ENCODE peak calls at places on chromosomes 3 and 15, in ten cellular contexts. One of them, this sample, is unnamed.

GRCh38 chr3:108100906-108101305 is 10.1 kb upstream of the CD47 start:
- DNase-seq in heart left ventricle: no peak
- DNase-seq in hepatocyte: no peak
- DNase-seq in foreskin fibroblast: no peak
- DNase-seq in WTC11: no peak
- DNase-seq in tibial artery: no peak
- DNase-seq in endothelial cell: no peak
- DNase-seq in upper lobe of left lung: no peak
- DNase-seq in type B pancreatic cell: no peak
- DNase-seq in GM12865: peak; percentile 93
- DNase-seq in this sample: no peak

GRCh38 chr15:29223640-29224039 is 46.0 kb downstream of the NSMCE3 start:
- DNase-seq in heart left ventricle: no peak
- DNase-seq in hepatocyte: no peak
- DNase-seq in foreskin fibroblast: no peak
- DNase-seq in WTC11: no peak
- DNase-seq in tibial artery: no peak
- DNase-seq in endothelial cell: no peak
- DNase-seq in upper lobe of left lung: no peak
- DNase-seq in type B pancreatic cell: no peak
- DNase-seq in GM12865: no peak
- DNase-seq in this sample: no peak

GRCh38 chr3:180447156-180447555 is 154.8 kb upstream of the TTC14 start:
- DNase-seq in heart left ventricle: no peak
- DNase-seq in hepatocyte: no peak
- DNase-seq in foreskin fibroblast: peak; percentile 1
- DNase-seq in WTC11: no peak
- DNase-seq in tibial artery: no peak
- DNase-seq in endothelial cell: no peak
- DNase-seq in upper lobe of left lung: no peak
- DNase-seq in type B pancreatic cell: no peak
- DNase-seq in GM12865: no peak
- DNase-seq in this sample: no peak

GRCh38 chr3:57597973-57598351 is 818 bp upstream of the ARF4 start:
- DNase-seq in heart left ventricle: no peak
- DNase-seq in hepatocyte: peak; percentile 64
- DNase-seq in foreskin fibroblast: peak; percentile 60
- DNase-seq in WTC11: no peak
- DNase-seq in tibial artery: no peak
- DNase-seq in endothelial cell: no peak
- DNase-seq in upper lobe of left lung: peak; percentile 68
- DNase-seq in type B pancreatic cell: no peak
- DNase-seq in GM12865: no peak
- DNase-seq in this sample: no peak

GRCh38 chr3:17946619-17947018 is 204.2 kb upstream of the TBC1D5 start:
- DNase-seq in heart left ventricle: no peak
- DNase-seq in hepatocyte: no peak
- DNase-seq in foreskin fibroblast: no peak
- DNase-seq in WTC11: no peak
- DNase-seq in tibial artery: no peak
- DNase-seq in endothelial cell: no peak
- DNase-seq in upper lobe of left lung: no peak
- DNase-seq in type B pancreatic cell: no peak
- DNase-seq in GM12865: no peak
- DNase-seq in this sample: no peak

GRCh38 chr3:153829596-153830170 is 291.5 kb upstream of the ARHGEF26 start:
- DNase-seq in heart left ventricle: no peak
- DNase-seq in hepatocyte: no peak
- DNase-seq in foreskin fibroblast: peak; percentile 2
- DNase-seq in WTC11: no peak
- DNase-seq in tibial artery: no peak
- DNase-seq in endothelial cell: no peak
- DNase-seq in upper lobe of left lung: no peak
- DNase-seq in type B pancreatic cell: no peak
- DNase-seq in GM12865: no peak
- DNase-seq in this sample: no peak

GRCh38 chr3:172582712-172583111 is 59.5 kb upstream of the TNFSF10 start:
- DNase-seq in heart left ventricle: no peak
- DNase-seq in hepatocyte: no peak
- DNase-seq in foreskin fibroblast: peak; percentile 49
- DNase-seq in WTC11: no peak
- DNase-seq in tibial artery: no peak
- DNase-seq in endothelial cell: no peak
- DNase-seq in upper lobe of left lung: no peak
- DNase-seq in type B pancreatic cell: no peak
- DNase-seq in GM12865: no peak
- DNase-seq in this sample: no peak

GRCh38 chr3:194279106-194279505 is 72.0 kb downstream of the CPN2 start:
- DNase-seq in heart left ventricle: no peak
- DNase-seq in hepatocyte: no peak
- DNase-seq in foreskin fibroblast: no peak
- DNase-seq in WTC11: no peak
- DNase-seq in tibial artery: peak; percentile 53
- DNase-seq in endothelial cell: no peak
- DNase-seq in upper lobe of left lung: no peak
- DNase-seq in type B pancreatic cell: no peak
- DNase-seq in GM12865: no peak
- DNase-seq in this sample: no peak

GRCh38 chr3:30894521-30895289 is at the start of gene GADL1:
- DNase-seq in heart left ventricle: peak; percentile 28
- DNase-seq in hepatocyte: peak; percentile 60
- DNase-seq in foreskin fibroblast: peak; percentile 59
- DNase-seq in WTC11: peak; percentile 68
- DNase-seq in tibial artery: no peak
- DNase-seq in endothelial cell: peak; percentile 38
- DNase-seq in upper lobe of left lung: peak; percentile 86
- DNase-seq in type B pancreatic cell: peak; percentile 74
- DNase-seq in GM12865: peak; percentile 4
- DNase-seq in this sample: no peak

GRCh38 chr15:73937726-73938125 is 11.5 kb downstream of the LOXL1 start:
- DNase-seq in heart left ventricle: no peak
- DNase-seq in hepatocyte: no peak
- DNase-seq in foreskin fibroblast: no peak
- DNase-seq in WTC11: no peak
- DNase-seq in tibial artery: peak; percentile 46
- DNase-seq in endothelial cell: no peak
- DNase-seq in upper lobe of left lung: no peak
- DNase-seq in type B pancreatic cell: no peak
- DNase-seq in GM12865: no peak
- DNase-seq in this sample: no peak

DNA sequence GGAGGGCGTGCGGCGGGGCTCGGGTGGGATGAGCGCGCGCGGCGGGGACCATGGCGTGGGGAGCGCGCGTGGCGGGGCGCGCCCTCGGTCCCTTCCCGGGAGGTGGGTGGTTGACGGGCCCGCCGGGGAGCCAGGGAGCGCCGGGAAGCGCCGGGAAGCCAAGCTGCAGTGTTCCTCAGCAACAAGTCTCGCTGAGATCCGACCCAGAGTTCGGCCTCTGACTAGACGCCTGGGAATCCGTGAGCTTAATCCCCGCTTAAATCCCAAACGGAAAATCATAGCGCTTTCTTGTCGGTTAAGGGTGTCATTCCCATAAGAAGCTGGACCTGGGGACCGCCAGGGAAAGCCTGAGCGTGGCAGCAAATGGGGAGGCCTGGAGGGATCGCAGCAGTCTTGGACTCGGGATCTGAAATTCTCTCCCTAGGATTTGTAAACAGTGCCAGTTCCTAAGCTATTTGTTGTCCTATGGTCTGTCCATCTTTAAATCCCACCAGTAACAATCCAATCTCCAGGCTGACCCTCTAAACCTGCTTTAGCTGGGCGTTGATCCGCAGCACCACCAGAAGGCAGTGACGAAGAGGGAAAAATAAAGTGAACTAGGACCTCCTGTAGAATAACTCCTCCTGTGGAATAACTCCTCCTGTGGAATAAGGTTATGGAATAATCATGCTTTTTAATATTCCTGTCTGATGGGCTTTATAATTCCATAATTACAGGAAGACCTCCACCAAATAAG is 560 bp upstream of the NEDD4 start:
- DNase-seq in heart left ventricle: peak; percentile 22
- DNase-seq in hepatocyte: no peak
- DNase-seq in foreskin fibroblast: peak; percentile 82
- DNase-seq in WTC11: peak; percentile 33
- DNase-seq in tibial artery: no peak
- DNase-seq in endothelial cell: no peak
- DNase-seq in upper lobe of left lung: no peak
- DNase-seq in type B pancreatic cell: no peak
- DNase-seq in GM12865: no peak
- DNase-seq in this sample: no peak
- TF ChIP-seq CTCF in heart left ventricle: peak; percentile 21
- TF ChIP-seq CTCF in hepatocyte: peak; percentile 24
- TF ChIP-seq CTCF in foreskin fibroblast: peak; percentile 11
- TF ChIP-seq CTCF in WTC11: no peak
- TF ChIP-seq CTCF in tibial artery: no peak
- TF ChIP-seq CTCF in endothelial cell: no peak
- TF ChIP-seq CTCF in upper lobe of left lung: no peak
- TF ChIP-seq CTCF in type B pancreatic cell: no peak
- TF ChIP-seq CTCF in GM12865: no peak
- TF ChIP-seq CTCF in this sample: no peak

GRCh38 chr3:142892714-142893113 is 3.8 kb upstream of the PCOLCE2 start:
- DNase-seq in heart left ventricle: no peak
- DNase-seq in hepatocyte: no peak
- DNase-seq in foreskin fibroblast: no peak
- DNase-seq in WTC11: no peak
- DNase-seq in tibial artery: no peak
- DNase-seq in endothelial cell: no peak
- DNase-seq in upper lobe of left lung: no peak
- DNase-seq in type B pancreatic cell: no peak
- DNase-seq in GM12865: no peak
- DNase-seq in this sample: no peak
- TF ChIP-seq CTCF in heart left ventricle: no peak
- TF ChIP-seq CTCF in hepatocyte: no peak
- TF ChIP-seq CTCF in foreskin fibroblast: no peak
- TF ChIP-seq CTCF in WTC11: no peak
- TF ChIP-seq CTCF in tibial artery: no peak
- TF ChIP-seq CTCF in endothelial cell: no peak
- TF ChIP-seq CTCF in upper lobe of left lung: no peak
- TF ChIP-seq CTCF in type B pancreatic cell: no peak
- TF ChIP-seq CTCF in GM12865: no peak
- TF ChIP-seq CTCF in this sample: no peak

DNA sequence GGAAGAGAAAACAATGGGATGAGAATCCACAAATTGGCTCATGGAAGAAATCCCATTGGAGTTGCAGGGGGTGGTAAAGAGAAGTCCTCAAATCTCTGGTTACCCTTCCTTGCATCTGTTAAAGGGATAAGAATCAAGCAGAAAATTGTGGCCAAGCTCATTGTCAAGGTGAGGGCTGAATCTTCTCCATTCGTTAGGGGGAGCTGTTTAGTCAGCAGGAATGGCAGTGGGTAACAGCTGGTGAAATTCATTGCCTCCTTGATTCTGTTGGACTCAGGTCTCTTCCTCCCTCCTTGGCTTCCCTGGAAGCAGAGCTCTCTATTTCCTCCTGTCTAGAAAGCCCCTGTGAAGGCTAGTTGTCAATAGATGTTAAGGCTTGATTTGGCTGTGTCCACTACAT is 343.1 kb upstream of the SEMA6D start:
- DNase-seq in heart left ventricle: no peak
- DNase-seq in hepatocyte: no peak
- DNase-seq in foreskin fibroblast: peak; percentile 59
- DNase-seq in WTC11: peak; percentile 20
- DNase-seq in tibial artery: no peak
- DNase-seq in endothelial cell: peak; percentile 5
- DNase-seq in upper lobe of left lung: no peak
- DNase-seq in type B pancreatic cell: no peak
- DNase-seq in GM12865: no peak
- DNase-seq in this sample: no peak
- TF ChIP-seq CTCF in heart left ventricle: no peak
- TF ChIP-seq CTCF in hepatocyte: peak; percentile 10
- TF ChIP-seq CTCF in foreskin fibroblast: peak; percentile 55
- TF ChIP-seq CTCF in WTC11: no peak
- TF ChIP-seq CTCF in tibial artery: no peak
- TF ChIP-seq CTCF in endothelial cell: no peak
- TF ChIP-seq CTCF in upper lobe of left lung: no peak
- TF ChIP-seq CTCF in type B pancreatic cell: no peak
- TF ChIP-seq CTCF in GM12865: no peak
- TF ChIP-seq CTCF in this sample: peak; percentile 57

DNA sequence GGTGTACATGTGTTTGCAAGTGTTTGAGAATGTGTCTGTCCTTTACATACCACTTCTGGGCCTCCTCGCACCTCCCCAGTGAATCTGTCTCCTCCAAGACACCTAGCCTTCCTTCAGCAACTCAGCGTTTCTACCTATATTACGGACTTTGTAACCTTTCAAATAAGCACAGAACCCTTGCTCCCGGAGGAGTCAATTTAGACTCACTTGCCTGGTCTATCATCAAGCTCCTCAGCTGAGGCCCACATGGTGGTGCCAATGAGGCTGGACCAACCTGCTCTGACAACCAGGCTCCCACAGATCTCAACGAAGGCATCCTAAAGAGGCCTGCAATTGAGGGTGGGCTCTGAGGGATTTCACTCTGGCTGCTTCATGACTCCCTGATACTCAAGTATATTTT is 32.8 kb upstream of the TIMP4 start:
- DNase-seq in heart left ventricle: no peak
- DNase-seq in hepatocyte: no peak
- DNase-seq in foreskin fibroblast: no peak
- DNase-seq in WTC11: no peak
- DNase-seq in tibial artery: no peak
- DNase-seq in endothelial cell: no peak
- DNase-seq in upper lobe of left lung: no peak
- DNase-seq in type B pancreatic cell: no peak
- DNase-seq in GM12865: no peak
- DNase-seq in this sample: no peak
- TF ChIP-seq CTCF in heart left ventricle: no peak
- TF ChIP-seq CTCF in hepatocyte: no peak
- TF ChIP-seq CTCF in foreskin fibroblast: no peak
- TF ChIP-seq CTCF in WTC11: no peak
- TF ChIP-seq CTCF in tibial artery: no peak
- TF ChIP-seq CTCF in endothelial cell: no peak
- TF ChIP-seq CTCF in upper lobe of left lung: no peak
- TF ChIP-seq CTCF in type B pancreatic cell: no peak
- TF ChIP-seq CTCF in GM12865: no peak
- TF ChIP-seq CTCF in this sample: no peak

GRCh38 chr15:77094397-77095030 is 23.6 kb upstream of the TSPAN3 start:
- DNase-seq in heart left ventricle: no peak
- DNase-seq in hepatocyte: no peak
- DNase-seq in foreskin fibroblast: no peak
- DNase-seq in WTC11: peak; percentile 65
- DNase-seq in tibial artery: no peak
- DNase-seq in endothelial cell: no peak
- DNase-seq in upper lobe of left lung: no peak
- DNase-seq in type B pancreatic cell: no peak
- DNase-seq in GM12865: no peak
- DNase-seq in this sample: no peak
- TF ChIP-seq CTCF in heart left ventricle: no peak
- TF ChIP-seq CTCF in hepatocyte: no peak
- TF ChIP-seq CTCF in foreskin fibroblast: peak; percentile 12
- TF ChIP-seq CTCF in WTC11: no peak
- TF ChIP-seq CTCF in tibial artery: no peak
- TF ChIP-seq CTCF in endothelial cell: no peak
- TF ChIP-seq CTCF in upper lobe of left lung: no peak
- TF ChIP-seq CTCF in type B pancreatic cell: peak; percentile 46
- TF ChIP-seq CTCF in GM12865: peak; percentile 27
- TF ChIP-seq CTCF in this sample: no peak

This sample was measured in AG04449.